ENCODE peak calls at places on chromosomes 4 and X, in eight cellular contexts. One of them, this sample, is unnamed.

GRCh38 chr4:94545296-94545695 is 93.6 kb downstream of the PDLIM5 start:
- DNase-seq in HepG2: peak
- DNase-seq in uterus: no peak
- DNase-seq in IMR-90: peak
- DNase-seq in sigmoid colon: no peak
- DNase-seq in A549: no peak
- DNase-seq in upper lobe of left lung: no peak
- DNase-seq in breast epithelium: no peak
- DNase-seq in this sample: no peak

GRCh38 chrX:155893513-155893912 is 12.4 kb downstream of the VAMP7 start:
- DNase-seq in HepG2: no peak
- DNase-seq in sigmoid colon: no peak
- DNase-seq in IMR-90: no peak
- DNase-seq in breast epithelium: no peak
- DNase-seq in A549: no peak
- DNase-seq in uterus: no peak
- DNase-seq in upper lobe of left lung: no peak
- DNase-seq in this sample: no peak

GRCh38 chr4:139556735-139557505 is 901 bp upstream of the SETD7 start:
- DNase-seq in uterus: peak
- DNase-seq in breast epithelium: peak
- DNase-seq in sigmoid colon: peak
- DNase-seq in IMR-90: no peak
- DNase-seq in A549: peak
- DNase-seq in upper lobe of left lung: peak
- DNase-seq in HepG2: no peak
- DNase-seq in this sample: peak

GRCh38 chr4:185256444-185256843 is 47.0 kb downstream of the SNX25 start:
- DNase-seq in IMR-90: peak
- DNase-seq in sigmoid colon: no peak
- DNase-seq in uterus: no peak
- DNase-seq in breast epithelium: no peak
- DNase-seq in A549: no peak
- DNase-seq in HepG2: no peak
- DNase-seq in upper lobe of left lung: no peak
- DNase-seq in this sample: no peak

GRCh38 chr4:98166025-98166730 is 22.9 kb upstream of the STPG2 start:
- DNase-seq in A549: peak
- DNase-seq in HepG2: no peak
- DNase-seq in sigmoid colon: no peak
- DNase-seq in upper lobe of left lung: peak
- DNase-seq in breast epithelium: peak
- DNase-seq in uterus: no peak
- DNase-seq in IMR-90: peak
- DNase-seq in this sample: no peak

GRCh38 chrX:49656554-49656953 is 39.2 kb downstream of the PAGE1 start:
- DNase-seq in breast epithelium: no peak
- DNase-seq in upper lobe of left lung: no peak
- DNase-seq in A549: no peak
- DNase-seq in HepG2: no peak
- DNase-seq in sigmoid colon: no peak
- DNase-seq in uterus: no peak
- DNase-seq in IMR-90: no peak
- DNase-seq in this sample: no peak

GRCh38 chrX:39550795-39551361 is 546.9 kb downstream of the BCOR start:
- DNase-seq in HepG2: no peak
- DNase-seq in breast epithelium: no peak
- DNase-seq in IMR-90: no peak
- DNase-seq in upper lobe of left lung: no peak
- DNase-seq in A549: no peak
- DNase-seq in uterus: no peak
- DNase-seq in sigmoid colon: no peak
- DNase-seq in this sample: no peak

GRCh38 chr4:174273960-174274359 is 9.5 kb downstream of the FBXO8 start:
- DNase-seq in upper lobe of left lung: no peak
- DNase-seq in HepG2: no peak
- DNase-seq in uterus: no peak
- DNase-seq in breast epithelium: no peak
- DNase-seq in IMR-90: no peak
- DNase-seq in sigmoid colon: no peak
- DNase-seq in A549: no peak
- DNase-seq in this sample: no peak

GRCh38 chr4:2859514-2859913 is 15.9 kb downstream of the ADD1 start:
- DNase-seq in IMR-90: no peak
- DNase-seq in breast epithelium: no peak
- DNase-seq in sigmoid colon: no peak
- DNase-seq in upper lobe of left lung: no peak
- DNase-seq in HepG2: no peak
- DNase-seq in uterus: no peak
- DNase-seq in A549: no peak
- DNase-seq in this sample: no peak

GRCh38 chr4:2856266-2856665 is 12.6 kb downstream of the ADD1 start:
- DNase-seq in IMR-90: no peak
- DNase-seq in uterus: no peak
- DNase-seq in upper lobe of left lung: no peak
- DNase-seq in A549: no peak
- DNase-seq in breast epithelium: no peak
- DNase-seq in HepG2: no peak
- DNase-seq in sigmoid colon: no peak
- DNase-seq in this sample: no peak

GRCh38 chr4:2860391-2861348 is 17.0 kb downstream of the ADD1 start:
- DNase-seq in uterus: no peak
- DNase-seq in sigmoid colon: no peak
- DNase-seq in IMR-90: peak
- DNase-seq in breast epithelium: no peak
- DNase-seq in A549: no peak
- DNase-seq in upper lobe of left lung: peak
- DNase-seq in HepG2: peak
- DNase-seq in this sample: no peak

GRCh38 chr4:2857349-2857927 is 13.8 kb downstream of the ADD1 start:
- DNase-seq in uterus: no peak
- DNase-seq in HepG2: peak
- DNase-seq in upper lobe of left lung: no peak
- DNase-seq in sigmoid colon: no peak
- DNase-seq in IMR-90: no peak
- DNase-seq in A549: no peak
- DNase-seq in breast epithelium: no peak
- DNase-seq in this sample: no peak

GRCh38 chr4:2858451-2859217 is 15.0 kb downstream of the ADD1 start:
- DNase-seq in upper lobe of left lung: no peak
- DNase-seq in breast epithelium: no peak
- DNase-seq in HepG2: peak
- DNase-seq in sigmoid colon: no peak
- DNase-seq in uterus: no peak
- DNase-seq in IMR-90: peak
- DNase-seq in A549: no peak
- DNase-seq in this sample: no peak
- H3K4me3 ChIP-seq in upper lobe of left lung: no peak
- H3K4me3 ChIP-seq in breast epithelium: no peak
- H3K4me3 ChIP-seq in HepG2: no peak
- H3K4me3 ChIP-seq in sigmoid colon: no peak
- H3K4me3 ChIP-seq in uterus: no peak
- H3K4me3 ChIP-seq in IMR-90: no peak
- H3K4me3 ChIP-seq in A549: no peak
- H3K4me3 ChIP-seq in this sample: no peak

DNA sequence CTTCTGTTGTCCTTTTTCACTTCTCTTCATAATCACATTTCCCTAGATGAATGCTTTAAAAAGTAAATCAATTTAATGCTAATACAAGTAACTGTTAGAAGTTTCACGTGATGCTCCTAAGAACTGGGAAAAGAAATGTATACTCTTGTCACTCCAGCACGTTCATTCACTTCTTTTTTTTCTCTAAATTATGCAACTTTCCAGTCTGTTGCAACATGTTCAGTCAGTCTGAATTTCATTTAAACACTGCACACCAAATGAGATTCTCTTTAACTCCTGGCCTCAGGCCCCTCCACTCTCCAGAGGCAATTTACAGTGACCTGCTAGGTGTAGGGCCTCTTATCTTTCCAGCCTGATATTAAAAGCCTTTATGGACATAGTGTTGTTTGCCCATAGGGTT is 321.9 kb downstream of the HS3ST1 start:
- DNase-seq in uterus: no peak
- DNase-seq in upper lobe of left lung: no peak
- DNase-seq in A549: no peak
- DNase-seq in HepG2: no peak
- DNase-seq in breast epithelium: no peak
- DNase-seq in IMR-90: no peak
- DNase-seq in sigmoid colon: no peak
- DNase-seq in this sample: no peak
- TF ChIP-seq CTCF in uterus: no peak
- TF ChIP-seq CTCF in upper lobe of left lung: no peak
- TF ChIP-seq CTCF in A549: no peak
- TF ChIP-seq CTCF in HepG2: no peak
- TF ChIP-seq CTCF in breast epithelium: no peak
- TF ChIP-seq CTCF in IMR-90: no peak
- TF ChIP-seq CTCF in sigmoid colon: no peak
- TF ChIP-seq CTCF in this sample: no peak

GRCh38 chrX:57643698-57644097 is 36.4 kb downstream of the NLRP2B start:
- DNase-seq in HepG2: peak
- DNase-seq in uterus: no peak
- DNase-seq in IMR-90: no peak
- DNase-seq in A549: no peak
- DNase-seq in sigmoid colon: no peak
- DNase-seq in breast epithelium: no peak
- DNase-seq in upper lobe of left lung: no peak
- DNase-seq in this sample: no peak

GRCh38 chrX:57641338-57641737 is 38.7 kb downstream of the NLRP2B start:
- DNase-seq in HepG2: no peak
- DNase-seq in uterus: no peak
- DNase-seq in sigmoid colon: no peak
- DNase-seq in A549: no peak
- DNase-seq in upper lobe of left lung: no peak
- DNase-seq in IMR-90: no peak
- DNase-seq in breast epithelium: no peak
- DNase-seq in this sample: no peak

GRCh38 chrX:57640674-57641016 is 39.4 kb downstream of the NLRP2B start:
- DNase-seq in breast epithelium: no peak
- DNase-seq in uterus: no peak
- DNase-seq in sigmoid colon: no peak
- DNase-seq in upper lobe of left lung: no peak
- DNase-seq in A549: no peak
- DNase-seq in HepG2: peak
- DNase-seq in IMR-90: no peak
- DNase-seq in this sample: no peak
- TF ChIP-seq POLR2A in breast epithelium: no peak
- TF ChIP-seq POLR2A in uterus: no peak
- TF ChIP-seq POLR2A in sigmoid colon: no peak
- TF ChIP-seq POLR2A in upper lobe of left lung: no peak
- TF ChIP-seq POLR2A in A549: no peak
- TF ChIP-seq POLR2A in HepG2: no peak
- TF ChIP-seq POLR2A in IMR-90: no peak
- TF ChIP-seq POLR2A in this sample: no peak

GRCh38 chrX:41005445-41005992 is 79.7 kb upstream of the USP9X start:
- DNase-seq in IMR-90: no peak
- DNase-seq in breast epithelium: no peak
- DNase-seq in A549: no peak
- DNase-seq in HepG2: no peak
- DNase-seq in upper lobe of left lung: no peak
- DNase-seq in sigmoid colon: no peak
- DNase-seq in uterus: no peak
- DNase-seq in this sample: peak

GRCh38 chrX:41014776-41015175 is 70.5 kb upstream of the USP9X start:
- DNase-seq in uterus: no peak
- DNase-seq in IMR-90: peak
- DNase-seq in upper lobe of left lung: no peak
- DNase-seq in sigmoid colon: no peak
- DNase-seq in breast epithelium: no peak
- DNase-seq in HepG2: no peak
- DNase-seq in A549: no peak
- DNase-seq in this sample: no peak

GRCh38 chrX:41010188-41010846 is 74.9 kb upstream of the USP9X start:
- DNase-seq in breast epithelium: peak
- DNase-seq in IMR-90: peak
- DNase-seq in uterus: peak
- DNase-seq in HepG2: peak
- DNase-seq in upper lobe of left lung: peak
- DNase-seq in sigmoid colon: peak
- DNase-seq in A549: peak
- DNase-seq in this sample: peak

DNA sequence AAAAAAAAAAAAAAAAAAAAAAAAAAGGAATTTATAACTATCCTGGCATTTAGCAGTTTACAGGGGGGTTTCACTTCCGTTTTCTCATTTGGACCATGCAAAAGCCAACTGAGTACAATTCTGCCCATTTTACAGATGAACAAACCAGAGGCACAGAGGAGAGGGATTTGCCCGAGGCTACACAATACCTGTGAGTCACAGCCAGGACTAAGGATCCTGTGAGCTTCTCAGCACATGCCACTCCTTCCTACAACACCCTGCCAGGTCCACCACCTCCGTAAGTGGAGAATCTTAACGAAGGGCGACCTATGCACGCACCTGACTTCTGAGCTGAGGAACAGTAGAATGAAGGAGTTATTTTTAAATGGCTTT is 75.4 kb upstream of the USP9X start:
- DNase-seq in uterus: no peak
- DNase-seq in breast epithelium: no peak
- DNase-seq in IMR-90: no peak
- DNase-seq in A549: no peak
- DNase-seq in upper lobe of left lung: no peak
- DNase-seq in sigmoid colon: no peak
- DNase-seq in HepG2: no peak
- DNase-seq in this sample: no peak
- H3K4me3 ChIP-seq in uterus: peak
- H3K4me3 ChIP-seq in breast epithelium: peak
- H3K4me3 ChIP-seq in IMR-90: no peak
- H3K4me3 ChIP-seq in A549: peak
- H3K4me3 ChIP-seq in upper lobe of left lung: no peak
- H3K4me3 ChIP-seq in sigmoid colon: peak
- H3K4me3 ChIP-seq in HepG2: peak
- H3K4me3 ChIP-seq in this sample: no peak

GRCh38 chr4:70793626-70794025 is 46.1 kb downstream of the GRSF1 start:
- DNase-seq in A549: no peak
- DNase-seq in breast epithelium: no peak
- DNase-seq in sigmoid colon: no peak
- DNase-seq in upper lobe of left lung: no peak
- DNase-seq in IMR-90: no peak
- DNase-seq in HepG2: no peak
- DNase-seq in uterus: no peak
- DNase-seq in this sample: no peak

GRCh38 chr4:70787496-70787895 is 52.2 kb downstream of the GRSF1 start:
- DNase-seq in A549: no peak
- DNase-seq in uterus: no peak
- DNase-seq in sigmoid colon: no peak
- DNase-seq in HepG2: no peak
- DNase-seq in breast epithelium: no peak
- DNase-seq in IMR-90: no peak
- DNase-seq in upper lobe of left lung: no peak
- DNase-seq in this sample: no peak

GRCh38 chr4:70788733-70789132 is 51.0 kb downstream of the GRSF1 start:
- DNase-seq in sigmoid colon: no peak
- DNase-seq in A549: no peak
- DNase-seq in upper lobe of left lung: no peak
- DNase-seq in uterus: no peak
- DNase-seq in HepG2: no peak
- DNase-seq in breast epithelium: no peak
- DNase-seq in IMR-90: no peak
- DNase-seq in this sample: no peak
- TF ChIP-seq CTCF in sigmoid colon: no peak
- TF ChIP-seq CTCF in A549: no peak
- TF ChIP-seq CTCF in upper lobe of left lung: no peak
- TF ChIP-seq CTCF in uterus: no peak
- TF ChIP-seq CTCF in HepG2: no peak
- TF ChIP-seq CTCF in breast epithelium: no peak
- TF ChIP-seq CTCF in IMR-90: no peak
- TF ChIP-seq CTCF in this sample: no peak